ENCODE peak calls at places on chromosomes 12 and 14, in five cellular contexts. F is OCI-LY7, O is psoas muscle, J is kidney epithelial cell, Y is Caco-2. Z is an unnamed sample.
A peak's percentile ranks its signal among the peaks of the same experiment; 100 is the strongest.

GRCh38 chr12:76559277-76560082 is at the start of gene OSBPL8:
- DNase-seq in F (peak; percentile 93), O (peak; percentile 97), J (peak; percentile 53), Y (peak; percentile 95), Z (peak; percentile 69)

GRCh38 chr12:40820794-40821484 is 128.7 kb downstream of the CNTN1 start:
- DNase-seq in F (no peak), O (no peak), J (no peak), Y (no peak), Z (no peak)

GRCh38 chr12:52432559-52433207 is 1.5 kb downstream of the KRT75 start:
- DNase-seq in F (no peak), O (no peak), J (no peak), Y (no peak), Z (no peak)

GRCh38 chr12:116539905-116540482 is 19.2 kb upstream of the MAP1LC3B2 start:
- DNase-seq in F (no peak), O (no peak), J (no peak), Y (no peak), Z (no peak)

GRCh38 chr12:32964981-32965585 is 68.5 kb upstream of the PKP2 start:
- DNase-seq in F (no peak), O (no peak), J (no peak), Y (no peak), Z (no peak)

GRCh38 chr14:50666772-50667490 is 1.2 kb downstream of the SAV1 start:
- DNase-seq in F (peak; percentile 65), O (peak; percentile 21), J (no peak), Y (peak; percentile 50), Z (no peak)

GRCh38 chr14:33693237-33693636 is 257.6 kb downstream of the EGLN3 start:
- DNase-seq in F (no peak), O (no peak), J (peak; percentile 73), Y (no peak), Z (no peak)

GRCh38 chr14:61562321-61563161 is 132.8 kb upstream of the HIF1A start:
- DNase-seq in F (no peak), O (no peak), J (peak; percentile 100), Y (no peak), Z (no peak)

GRCh38 chr12:26798013-26798412 is 35.0 kb downstream of the ITPR2 start:
- DNase-seq in F (peak; percentile 43), O (no peak), J (peak; percentile 64), Y (no peak), Z (no peak)

GRCh38 chr14:58645641-58646040 is 7.9 kb downstream of the DACT1 start:
- DNase-seq in F (no peak), O (no peak), J (no peak), Y (peak; percentile 35), Z (no peak)

GRCh38 chr14:71932229-71932951 is at the start of gene RGS6:
- DNase-seq in F (no peak), O (peak; percentile 13), J (no peak), Y (no peak), Z (no peak)
- H3K4me3 ChIP-seq in F (no peak within 1 kb of the TSS), O (peak within 1 kb of the TSS; percentile 55), J (no peak within 1 kb of the TSS), Y (no peak within 1 kb of the TSS), Z (peak within 1 kb of the TSS; percentile 58)

DNA sequence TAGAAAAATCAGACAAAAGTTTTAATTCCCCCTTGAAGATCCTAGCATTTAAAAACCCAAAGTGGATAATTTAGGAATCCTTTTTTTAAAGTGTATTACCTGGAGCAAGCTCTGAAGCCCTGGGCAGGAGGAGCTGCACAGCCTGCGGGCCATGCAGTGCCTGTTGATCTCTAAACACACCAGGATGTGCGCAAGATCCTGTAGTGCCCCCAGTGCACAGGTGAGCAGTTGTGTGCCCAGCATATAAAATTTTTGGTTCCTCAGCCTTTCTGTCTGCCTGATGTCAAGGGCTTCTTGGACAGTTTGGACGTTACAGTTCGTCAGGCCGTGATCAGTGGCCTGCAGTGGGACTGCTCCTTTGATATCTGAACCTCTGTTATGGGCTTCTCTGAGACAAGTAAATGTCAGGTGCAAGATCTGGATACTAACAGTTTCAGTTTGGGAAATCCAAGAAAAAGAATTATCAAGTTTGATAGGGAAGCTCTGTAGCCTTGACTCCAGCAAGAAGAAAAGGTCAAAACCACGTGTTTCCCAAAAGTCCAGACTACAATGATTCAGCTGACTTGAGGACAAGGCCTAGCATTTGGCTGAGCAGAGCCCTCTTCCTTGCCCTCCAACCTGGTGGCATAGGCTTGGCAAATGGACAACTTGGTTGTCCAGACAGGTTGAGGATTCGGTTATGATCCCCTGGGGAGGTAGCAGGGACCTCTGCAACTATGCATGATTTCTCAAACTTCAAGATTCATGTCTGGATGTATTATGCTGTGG is 1.0 kb downstream of the ATXN7L3B start:
- DNase-seq in F (peak; percentile 76), O (no peak), J (no peak), Y (no peak), Z (no peak)
- TF ChIP-seq CTCF in F (peak; percentile 35), O (no peak), J (no peak), Y (no peak), Z (no peak)

GRCh38 chr12:67439611-67440010 is 170.5 kb downstream of the CAND1 start:
- DNase-seq in F (no peak), O (no peak), J (no peak), Y (no peak), Z (no peak)

GRCh38 chr12:67444542-67444941 is 175.4 kb downstream of the CAND1 start:
- DNase-seq in F (no peak), O (no peak), J (no peak), Y (no peak), Z (no peak)

GRCh38 chr12:67442896-67443295 is 173.7 kb downstream of the CAND1 start:
- DNase-seq in F (no peak), O (no peak), J (no peak), Y (no peak), Z (no peak)

GRCh38 chr12:67442347-67442841 is 173.2 kb downstream of the CAND1 start:
- DNase-seq in F (no peak), O (no peak), J (no peak), Y (no peak), Z (no peak)

DNA sequence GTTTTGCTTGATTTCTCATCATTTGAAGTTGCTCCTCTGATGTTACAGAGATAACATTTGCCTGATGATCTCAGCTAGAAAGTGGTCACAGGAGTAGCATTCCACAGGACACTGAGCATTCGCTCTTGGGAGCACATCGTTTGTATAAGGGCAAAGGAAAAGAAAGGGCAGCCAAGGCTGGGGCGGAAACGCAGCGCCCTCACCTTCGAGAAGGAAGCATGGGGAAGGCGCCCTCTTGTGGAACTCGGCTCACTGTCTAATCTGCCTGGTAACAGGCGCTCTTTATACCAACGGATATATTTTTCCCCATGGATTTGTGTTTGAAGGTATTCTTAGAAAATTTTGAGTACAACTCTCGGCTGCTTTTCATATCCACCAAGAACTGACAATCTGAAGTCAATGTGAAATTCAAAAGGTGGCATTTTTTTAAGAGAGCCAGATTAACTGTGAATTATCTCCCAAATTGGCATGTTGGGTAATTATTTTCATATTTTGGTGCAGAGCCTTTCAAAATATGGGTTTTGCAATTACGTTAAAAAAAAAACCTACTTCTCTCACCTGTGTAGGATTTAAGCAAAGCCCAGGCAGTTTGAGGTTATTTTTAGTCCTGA is 172.7 kb downstream of the CAND1 start:
- DNase-seq in F (peak; percentile 85), O (peak; percentile 87), J (no peak), Y (peak; percentile 74), Z (no peak)
- H3K4me3 ChIP-seq in F (no peak overlapping the region), O (peak overlapping the region; percentile 56), J (no peak overlapping the region), Y (no peak overlapping the region), Z (no peak overlapping the region)

DNA sequence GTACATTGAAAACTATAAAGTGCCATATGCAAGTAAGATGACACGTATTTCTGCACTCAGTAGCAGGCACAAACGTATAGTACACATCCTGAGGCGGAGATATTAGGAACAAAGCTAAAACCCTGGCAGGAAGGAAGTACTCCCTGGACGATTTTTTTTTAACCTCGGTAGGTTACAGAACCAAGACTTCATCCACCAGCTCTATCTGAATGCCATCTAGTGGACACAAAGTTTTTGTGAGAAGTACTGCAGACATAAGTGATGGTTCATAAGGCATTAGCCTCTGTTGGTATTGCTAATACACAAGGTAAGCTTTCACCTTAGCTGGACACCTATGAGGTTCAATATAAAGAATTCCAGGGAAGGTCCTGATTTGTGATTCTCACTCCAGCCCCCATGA is 83.0 kb upstream of the CCDC196 start:
- DNase-seq in F (peak; percentile 34), O (no peak), J (no peak), Y (no peak), Z (peak; percentile 21)
- TF ChIP-seq CTCF in F (peak; percentile 70), O (peak; percentile 35), J (peak; percentile 39), Y (peak; percentile 60), Z (peak; percentile 58)

GRCh38 chr14:100063314-100063941 is 1.8 kb upstream of the EVL start:
- DNase-seq in F (no peak), O (no peak), J (no peak), Y (no peak), Z (no peak)
- H3K4me3 ChIP-seq in F (no peak overlapping the region), O (no peak overlapping the region), J (no peak overlapping the region), Y (no peak overlapping the region), Z (no peak overlapping the region)

GRCh38 chr12:56449622-56449984 is 377 bp upstream of the TIMELESS start:
- DNase-seq in F (no peak), O (no peak), J (no peak), Y (no peak), Z (no peak)

GRCh38 chr12:56451147-56451546 is 1.9 kb upstream of the TIMELESS start:
- DNase-seq in F (no peak), O (no peak), J (no peak), Y (no peak), Z (no peak)

GRCh38 chr12:56450241-56450640 is 1.0 kb upstream of the TIMELESS start:
- DNase-seq in F (no peak), O (no peak), J (no peak), Y (no peak), Z (no peak)

GRCh38 chr12:56454557-56454956 is at the start of gene MIP:
- DNase-seq in F (no peak), O (no peak), J (no peak), Y (no peak), Z (no peak)

DNA sequence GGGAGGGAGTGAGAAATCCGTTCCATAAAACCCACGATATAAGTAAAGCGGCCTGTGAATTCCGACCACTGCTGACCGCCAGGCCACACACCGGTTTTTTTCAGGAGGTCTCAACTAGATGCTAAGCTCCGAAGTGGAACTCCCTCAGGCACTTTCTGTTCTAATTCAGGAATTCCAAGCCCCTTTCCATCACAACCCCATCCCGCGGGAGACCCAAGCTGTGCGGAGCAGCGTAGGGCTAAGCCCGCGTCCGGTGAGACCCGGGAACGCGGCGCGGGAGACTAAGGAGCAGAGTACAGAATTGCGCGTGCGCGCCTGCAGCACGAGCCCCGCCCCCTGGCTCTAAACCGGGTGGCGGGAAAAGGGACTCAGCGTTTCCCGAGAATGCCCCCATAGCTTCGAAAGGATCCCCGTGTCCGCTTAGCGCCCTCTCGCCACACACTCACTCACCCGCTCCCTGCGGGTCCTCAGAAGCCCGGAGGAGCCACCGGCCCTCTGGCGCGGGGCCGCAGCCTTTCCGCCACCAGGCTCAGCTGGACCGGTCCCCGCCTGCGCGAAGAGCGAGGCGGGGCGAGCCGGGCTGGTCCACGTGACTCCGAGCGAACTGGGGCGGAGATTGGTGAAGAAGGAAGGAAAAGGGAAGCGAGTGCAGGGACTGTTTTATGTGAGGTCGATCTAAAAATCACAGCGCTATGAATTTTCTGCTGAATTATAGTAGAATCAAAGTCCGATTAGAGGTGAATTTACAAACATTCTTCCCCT is at the start of gene TIMELESS:
- DNase-seq in F (peak; percentile 92), O (peak; percentile 86), J (peak; percentile 59), Y (peak; percentile 85), Z (peak; percentile 70)
- TF ChIP-seq CTCF in F (no peak), O (no peak), J (no peak), Y (no peak), Z (no peak)

Z was measured in GM12864.